ENCODE peak calls at places on chromosome 22, in four cellular contexts. R, J, O and W are unnamed samples.

GRCh38 chr22:22773979-22774738 is 113.5 kb upstream of the IGLL5 start:
- DNase-seq in R (no peak), J (no peak), O (no peak), W (no peak)

GRCh38 chr22:35749808-35750207 is 32.1 kb downstream of the APOL5 start:
- DNase-seq in R (no peak), J (no peak), O (no peak), W (peak; percentile 41)

GRCh38 chr22:48491451-48491941 is 1336.2 kb downstream of the BRD1 start:
- DNase-seq in R (no peak), J (no peak), O (peak; percentile 58), W (no peak)

GRCh38 chr22:46009730-46010129 is 32.8 kb upstream of the WNT7B start:
- DNase-seq in R (no peak), J (peak; percentile 15), O (peak; percentile 58), W (no peak)

GRCh38 chr22:43174941-43175531 is 11.9 kb downstream of the TTLL12 start:
- DNase-seq in R (no peak), J (no peak), O (no peak), W (no peak)

GRCh38 chr22:35883028-35883620 is 145.5 kb downstream of the RBFOX2 start:
- DNase-seq in R (no peak), J (no peak), O (no peak), W (no peak)

GRCh38 chr22:42436402-42436801 is 4.2 kb upstream of the NFAM1 start:
- DNase-seq in R (no peak), J (no peak), O (no peak), W (no peak)

GRCh38 chr22:24201681-24202590 is 20.6 kb downstream of the SUSD2 start:
- DNase-seq in R (no peak), J (no peak), O (no peak), W (no peak)

GRCh38 chr22:24410110-24410856 is 17.1 kb upstream of the ADORA2A start:
- DNase-seq in R (no peak), J (no peak), O (no peak), W (no peak)

GRCh38 chr22:35369996-35370395 is 10.9 kb upstream of the HMOX1 start:
- DNase-seq in R (no peak), J (no peak), O (no peak), W (no peak)

GRCh38 chr22:30214703-30215405 is 31.7 kb downstream of the LIF start:
- DNase-seq in R (no peak), J (no peak), O (no peak), W (no peak)

GRCh38 chr22:44561139-44561840 is 63.3 kb upstream of the RTL6 start:
- DNase-seq in R (no peak), J (no peak), O (peak; percentile 13), W (no peak)

GRCh38 chr22:45923812-45924211 is 53.1 kb downstream of the WNT7B start:
- DNase-seq in R (no peak), J (no peak), O (peak; percentile 80), W (no peak)

GRCh38 chr22:16970446-16970845 is 37.6 kb downstream of the GAB4 start:
- DNase-seq in R (no peak), J (no peak), O (no peak), W (no peak)

GRCh38 chr22:29301716-29302401 is 4.6 kb upstream of the GAS2L1 start:
- DNase-seq in R (peak; percentile 53), J (no peak), O (no peak), W (no peak)

GRCh38 chr22:42752912-42753311 is 32.2 kb upstream of the A4GALT start:
- DNase-seq in R (no peak), J (no peak), O (no peak), W (peak; percentile 49)

GRCh38 chr22:42684462-42685195 is 35.4 kb upstream of the CYB5R3 start:
- DNase-seq in R (no peak), J (no peak), O (no peak), W (no peak)

GRCh38 chr22:44309137-44309536 is 3.6 kb downstream of the SHISAL1 start:
- DNase-seq in R (no peak), J (peak; percentile 66), O (no peak), W (no peak)

GRCh38 chr22:29251265-29251664 is 16.5 kb downstream of the RHBDD3 start:
- DNase-seq in R (no peak), J (no peak), O (peak; percentile 20), W (no peak)

GRCh38 chr22:19195796-19196731 is 17.5 kb upstream of the SLC25A1 start:
- DNase-seq in R (no peak), J (no peak), O (no peak), W (no peak)

GRCh38 chr22:16824718-16825687 is at the start of gene XKR3:
- DNase-seq in R (no peak), J (no peak), O (no peak), W (no peak)

GRCh38 chr22:25199726-25200520 is at the start of gene CRYBB3:
- DNase-seq in R (no peak), J (no peak), O (peak; percentile 52), W (no peak)

GRCh38 chr22:42955087-42955630 is 59.8 kb downstream of the PACSIN2 start:
- DNase-seq in R (no peak), J (no peak), O (no peak), W (no peak)

GRCh38 chr22:47207387-47207786 is 444.9 kb downstream of the TBC1D22A start:
- DNase-seq in R (no peak), J (no peak), O (no peak), W (no peak)

GRCh38 chr22:31281733-31282132 is 10.6 kb downstream of the PIK3IP1 start:
- DNase-seq in R (no peak), J (no peak), O (no peak), W (no peak)

GRCh38 chr22:31278643-31279326 is 13.5 kb downstream of the PIK3IP1 start:
- DNase-seq in R (no peak), J (no peak), O (no peak), W (no peak)

GRCh38 chr22:31279327-31279669 is 13.0 kb downstream of the PIK3IP1 start:
- DNase-seq in R (no peak), J (no peak), O (no peak), W (no peak)

GRCh38 chr22:31277741-31278642 is 14.3 kb downstream of the PIK3IP1 start:
- DNase-seq in R (no peak), J (no peak), O (no peak), W (no peak)

GRCh38 chr22:31279821-31280496 is 12.3 kb downstream of the PIK3IP1 start:
- DNase-seq in R (no peak), J (no peak), O (no peak), W (no peak)
- H3K36me3 ChIP-seq in R (peaks cover 24% of the 10 kb centered on the region), J (peaks cover 95% of the 10 kb centered on the region), O (peaks cover 92% of the 10 kb centered on the region), W (peaks cover 25% of the 10 kb centered on the region)

GRCh38 chr22:27418261-27418660 is 383.3 kb downstream of the MN1 start:
- DNase-seq in R (no peak), J (no peak), O (no peak), W (no peak)

GRCh38 chr22:27412866-27413445 is 388.6 kb downstream of the MN1 start:
- DNase-seq in R (no peak), J (no peak), O (no peak), W (no peak)

GRCh38 chr22:27409299-27409698 is 392.3 kb downstream of the MN1 start:
- DNase-seq in R (no peak), J (no peak), O (no peak), W (no peak)

GRCh38 chr22:27416553-27417427 is 384.8 kb downstream of the MN1 start:
- DNase-seq in R (peak; percentile 63), J (no peak), O (no peak), W (no peak)

GRCh38 chr22:27413702-27414101 is 387.9 kb downstream of the MN1 start:
- DNase-seq in R (no peak), J (no peak), O (no peak), W (no peak)
- H3K36me3 ChIP-seq in R (no peaks in the 10 kb centered on the region), J (no peaks in the 10 kb centered on the region), O (no peaks in the 10 kb centered on the region), W (no peaks in the 10 kb centered on the region)

GRCh38 chr22:31806751-31807150 is 52.9 kb downstream of the DEPDC5 start:
- DNase-seq in R (no peak), J (no peak), O (no peak), W (no peak)
- H3K36me3 ChIP-seq in R (peaks cover 36% of the 10 kb centered on the region), J (peaks cover 94% of the 10 kb centered on the region), O (peaks cover 84% of the 10 kb centered on the region), W (peaks cover 20% of the 10 kb centered on the region)

GRCh38 chr22:39953101-39953500 is 7.1 kb upstream of the TMA7B start:
- DNase-seq in R (no peak), J (no peak), O (no peak), W (no peak)
- H3K36me3 ChIP-seq in R (no peaks in the 10 kb centered on the region), J (no peaks in the 10 kb centered on the region), O (no peaks in the 10 kb centered on the region), W (peaks cover 1% of the 10 kb centered on the region)